ENCODE peak calls at places on chromosome 20, in four cellular contexts. K is GM12865, M is kidney epithelial cell, R is fibroblast of lung. V is an unnamed sample.

GRCh38 chr20:56460459-56460858 is 8.0 kb upstream of the RTF2 start:
- DNase-seq in K (no peak), M (no peak), R (no peak), V (no peak)

GRCh38 chr20:49256261-49256660 is 21.6 kb downstream of the ZNFX1 start:
- DNase-seq in K (no peak), M (no peak), R (no peak), V (no peak)

GRCh38 chr20:36836591-36837329 is 39.2 kb upstream of the TLDC2 start:
- DNase-seq in K (peak; percentile 91), M (no peak), R (peak; percentile 61), V (peak; percentile 47)

GRCh38 chr20:23488470-23488869 is 2.4 kb upstream of the CST8 start:
- DNase-seq in K (no peak), M (no peak), R (no peak), V (no peak)

GRCh38 chr20:7499201-7499600 is 441.1 kb downstream of the HAO1 start:
- DNase-seq in K (no peak), M (no peak), R (no peak), V (no peak)

GRCh38 chr20:47343007-47343472 is 13.5 kb downstream of the ZMYND8 start:
- DNase-seq in K (no peak), M (no peak), R (peak; percentile 91), V (peak; percentile 47)

GRCh38 chr20:24395151-24395550 is 74.3 kb upstream of the SYNDIG1 start:
- DNase-seq in K (no peak), M (no peak), R (no peak), V (no peak)

GRCh38 chr20:61822396-61822795 is 243.3 kb downstream of the TAF4 start:
- DNase-seq in K (no peak), M (no peak), R (no peak), V (no peak)

GRCh38 chr20:46898433-46898832 is 3.8 kb downstream of the EYA2 start:
- DNase-seq in K (peak; percentile 30), M (no peak), R (no peak), V (no peak)

GRCh38 chr20:37296371-37296770 is 6.9 kb downstream of the MANBAL start:
- DNase-seq in K (no peak), M (no peak), R (no peak), V (no peak)

DNA sequence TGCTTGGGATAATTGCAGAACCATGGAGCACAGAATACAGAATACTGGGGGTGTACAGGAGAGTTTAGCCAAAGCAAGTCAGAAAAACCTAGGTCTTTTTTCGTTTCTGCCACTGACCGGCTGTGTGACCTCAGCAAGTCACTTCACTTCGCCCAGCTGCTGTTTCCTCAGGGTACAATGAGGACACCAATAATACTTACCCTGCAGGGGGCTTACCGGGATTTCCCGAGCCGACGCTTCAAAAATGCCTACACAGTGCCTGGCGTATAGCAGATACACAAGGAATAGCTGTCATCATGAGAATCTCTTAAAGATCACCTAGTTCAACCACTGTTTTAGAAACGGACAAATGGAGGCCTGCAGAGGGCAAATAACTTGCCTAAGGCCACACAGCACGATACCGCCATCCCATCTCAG is 772 bp downstream of the RIPOR3 start:
- DNase-seq in K (no peak), M (no peak), R (no peak), V (peak; percentile 22)
- H3K4me3 ChIP-seq in K (no peak overlapping the region), M (peak overlapping the region; percentile 29), R (peak overlapping the region; percentile 10), V (no peak overlapping the region)

GRCh38 chr20:10478930-10479329 is 43.8 kb downstream of the SLX4IP start:
- DNase-seq in K (no peak), M (no peak), R (no peak), V (no peak)

GRCh38 chr20:10475225-10475624 is 40.1 kb downstream of the SLX4IP start:
- DNase-seq in K (no peak), M (no peak), R (no peak), V (no peak)

GRCh38 chr20:10478205-10478604 is 43.1 kb downstream of the SLX4IP start:
- DNase-seq in K (peak; percentile 93), M (no peak), R (no peak), V (no peak)

GRCh38 chr20:10474606-10475184 is 39.6 kb downstream of the SLX4IP start:
- DNase-seq in K (no peak), M (no peak), R (no peak), V (no peak)

GRCh38 chr20:10476319-10476724 is 41.2 kb downstream of the SLX4IP start:
- DNase-seq in K (peak; percentile 82), M (no peak), R (no peak), V (no peak)
- TF ChIP-seq CTCF in K (peak; percentile 22), M (no peak), R (no peak), V (no peak)

GRCh38 chr20:18466574-18466893 is 296 bp downstream of the DZANK1 start:
- DNase-seq in K (no peak), M (no peak), R (no peak), V (no peak)

GRCh38 chr20:18466894-18467678 is at the start of the genes DZANK1 and POLR3F:
- DNase-seq in K (peak; percentile 96), M (peak; percentile 87), R (peak; percentile 96), V (peak; percentile 98)

DNA sequence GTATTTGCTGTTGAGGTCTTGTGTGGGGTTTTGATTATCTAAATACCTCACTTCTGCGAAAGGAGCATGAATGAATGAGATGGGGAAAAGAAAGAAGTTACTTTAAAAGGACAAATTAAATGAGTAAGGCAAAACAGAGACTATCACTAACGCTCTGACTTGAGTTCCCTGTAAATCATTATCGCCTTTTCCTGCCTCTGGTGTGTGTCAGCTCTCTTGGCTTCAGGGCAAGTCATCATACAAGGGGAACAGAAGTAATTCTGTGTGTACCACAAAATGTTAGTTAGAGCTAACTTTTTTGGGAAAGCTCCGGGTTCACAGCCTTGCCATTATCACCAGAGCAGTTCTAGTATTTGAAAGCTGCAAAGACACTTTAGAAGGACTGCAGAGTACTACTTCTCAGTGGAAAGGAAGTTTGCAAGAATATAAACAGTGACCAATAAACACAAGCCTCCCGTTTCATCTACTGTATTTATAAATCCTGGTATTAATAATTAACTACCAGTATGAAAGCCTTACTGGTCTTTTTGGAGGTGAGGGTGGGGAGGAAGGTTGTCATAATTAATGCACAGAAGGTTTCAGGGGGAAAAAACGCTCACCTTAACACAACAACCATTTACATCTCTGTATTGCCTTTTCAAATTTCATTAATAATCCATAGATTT is 1.2 kb downstream of the DZANK1 start:
- DNase-seq in K (no peak), M (peak; percentile 38), R (no peak), V (no peak)
- H3K4me3 ChIP-seq in K (no peak overlapping the region), M (peak overlapping the region; percentile 99), R (peak overlapping the region; percentile 100), V (no peak overlapping the region)

DNA sequence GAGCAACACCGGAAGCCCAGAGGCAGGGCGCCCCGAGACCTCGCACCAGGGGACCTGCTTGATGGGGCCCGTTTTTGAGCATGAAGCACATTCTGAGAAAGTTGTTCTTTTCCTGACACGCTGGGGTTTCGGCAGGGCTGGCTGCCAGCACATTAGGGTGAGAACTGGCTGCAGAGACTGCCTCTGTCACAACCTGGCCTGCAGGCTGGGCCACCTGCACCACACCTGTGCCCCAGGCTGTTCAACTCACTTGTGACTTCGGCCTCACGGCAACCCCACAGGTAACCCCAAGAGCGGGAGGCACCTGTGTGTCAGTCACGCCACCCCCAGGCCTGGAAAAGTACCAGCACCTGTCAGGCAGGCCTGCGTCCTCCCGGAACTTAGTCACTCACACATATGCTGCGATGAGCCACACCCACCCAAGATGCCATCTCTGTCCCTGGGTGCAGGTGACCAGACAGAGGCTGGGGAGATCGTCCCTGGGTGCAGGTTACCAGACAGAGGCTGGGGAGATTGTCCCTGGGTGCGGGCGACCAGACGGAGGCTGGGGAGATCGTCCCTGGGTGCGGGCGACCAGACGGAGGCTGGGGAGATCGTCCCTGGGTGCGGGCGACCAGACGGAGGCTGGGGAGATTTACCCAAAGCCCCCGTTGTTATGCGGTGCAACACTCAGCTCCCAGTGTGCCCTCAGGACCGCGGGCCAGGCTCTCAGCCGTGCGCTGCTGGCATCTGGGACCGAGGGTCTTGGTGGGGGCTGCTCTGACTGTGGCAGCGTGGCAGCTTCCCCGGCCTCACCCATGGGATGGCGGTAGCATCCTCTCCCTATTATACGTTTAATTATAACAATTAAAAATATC is 82.5 kb upstream of the BHLHE23 start:
- DNase-seq in K (no peak), M (no peak), R (no peak), V (no peak)
- TF ChIP-seq CTCF in K (no peak), M (no peak), R (no peak), V (no peak)

DNA sequence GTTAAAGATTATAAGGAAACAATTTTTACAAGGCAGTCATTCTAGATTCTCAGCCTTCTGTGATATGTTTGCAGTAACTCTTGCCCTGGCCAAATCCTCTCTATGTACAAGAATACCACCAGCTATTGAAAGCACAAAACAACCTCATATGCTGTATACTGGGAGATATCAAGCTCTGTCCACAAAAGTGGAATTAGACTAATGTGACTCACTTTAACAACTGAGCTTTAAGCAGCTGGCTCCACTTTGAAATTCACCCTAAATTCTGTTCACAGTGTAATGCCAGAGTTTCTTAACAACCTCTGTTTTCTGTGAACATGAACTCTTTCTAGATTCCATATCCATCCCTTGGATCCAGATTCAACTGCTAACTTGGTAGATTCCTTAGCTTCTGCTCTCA is 47.6 kb downstream of the CHD6 start:
- DNase-seq in K (no peak), M (no peak), R (no peak), V (peak; percentile 8)
- H3K4me3 ChIP-seq in K (no peak overlapping the region), M (no peak overlapping the region), R (no peak overlapping the region), V (no peak overlapping the region)

V was measured in astrocyte of the spinal cord.